ENCODE peak calls at places on chromosome 22, in five cellular contexts. Q, N, T, M and W are unnamed samples.

GRCh38 chr22:23888615-23889401 is 5.4 kb upstream of the MIF start:
- DNase-seq in Q (peak; percentile 19), T (no peak), M (no peak), N (no peak), W (peak; percentile 52)

GRCh38 chr22:24516301-24516737 is 21.2 kb downstream of the UPB1 start:
- DNase-seq in N (no peak), Q (no peak), M (no peak), T (no peak), W (peak; percentile 62)

GRCh38 chr22:17230239-17230638 is 11.0 kb upstream of the ADA2 start:
- DNase-seq in Q (no peak), N (no peak), M (no peak), T (no peak), W (no peak)

GRCh38 chr22:30809086-30809485 is 114.4 kb downstream of the OSBP2 start:
- DNase-seq in T (no peak), N (no peak), Q (no peak), M (no peak), W (no peak)

GRCh38 chr22:21778705-21779363 is 43.2 kb upstream of the YPEL1 start:
- DNase-seq in N (no peak), T (no peak), M (no peak), Q (peak; percentile 84), W (no peak)

GRCh38 chr22:29043906-29044575 is 17.6 kb downstream of the C22orf31 start:
- DNase-seq in T (no peak), Q (no peak), N (no peak), M (no peak), W (no peak)

GRCh38 chr22:20787223-20787622 is 13.3 kb downstream of the SERPIND1 start:
- DNase-seq in Q (no peak), T (no peak), N (no peak), M (no peak), W (no peak)

GRCh38 chr22:30422481-30423295 is 2.9 kb upstream of the MTFP1 start:
- DNase-seq in N (peak; percentile 89), Q (peak; percentile 34), M (no peak), T (peak; percentile 60), W (peak; percentile 81)

GRCh38 chr22:21972293-21972779 is 10.3 kb downstream of the TOP3B start:
- DNase-seq in M (no peak), T (no peak), Q (peak; percentile 100), N (no peak), W (peak; percentile 22)

GRCh38 chr22:23230348-23231068 is 50.2 kb downstream of the BCR start:
- DNase-seq in T (peak; percentile 41), N (no peak), M (no peak), Q (peak; percentile 59), W (no peak)

GRCh38 chr22:22753526-22754267 is 109.3 kb downstream of the GGTLC2 start:
- DNase-seq in T (no peak), Q (peak; percentile 100), M (no peak), N (peak; percentile 47), W (peak; percentile 47)

GRCh38 chr22:35275580-35275979 is 18.3 kb downstream of the HMGXB4 start:
- DNase-seq in M (no peak), Q (no peak), T (no peak), N (no peak), W (no peak)

GRCh38 chr22:19737846-19738663 is 14.7 kb downstream of the GP1BB start:
- DNase-seq in N (no peak), M (no peak), Q (no peak), T (no peak), W (no peak)

GRCh38 chr22:25048659-25049657 is 96.4 kb downstream of the KIAA1671 start:
- DNase-seq in M (no peak), N (peak; percentile 46), Q (peak; percentile 68), T (no peak), W (peak; percentile 62)

GRCh38 chr22:17396531-17396930 is 27.3 kb downstream of the CECR2 start:
- DNase-seq in T (no peak), M (no peak), N (no peak), Q (no peak), W (no peak)

GRCh38 chr22:47287516-47287915 is 525.1 kb downstream of the TBC1D22A start:
- DNase-seq in M (no peak), N (no peak), T (no peak), Q (no peak), W (no peak)

GRCh38 chr22:26339755-26340154 is 89.3 kb upstream of the ASPHD2 start:
- DNase-seq in N (no peak), Q (no peak), T (no peak), M (no peak), W (no peak)

GRCh38 chr22:24107668-24108067 is 73.6 kb upstream of the SUSD2 start:
- DNase-seq in N (no peak), M (no peak), Q (no peak), T (no peak), W (no peak)

GRCh38 chr22:30880181-30880601 is 88.4 kb downstream of the MORC2 start:
- DNase-seq in Q (no peak), M (no peak), T (no peak), N (no peak), W (no peak)

GRCh38 chr22:22816766-22817410 is 70.7 kb upstream of the IGLL5 start:
- DNase-seq in M (no peak), Q (no peak), T (no peak), N (no peak), W (no peak)

GRCh38 chr22:29873943-29874342 is 9.0 kb upstream of the MTMR3 start:
- DNase-seq in T (no peak), N (no peak), M (no peak), Q (no peak), W (no peak)

GRCh38 chr22:34669001-34669400 is 397.0 kb upstream of the ISX start:
- DNase-seq in T (no peak), Q (no peak), M (no peak), N (no peak), W (no peak)

GRCh38 chr22:30902496-30903357 is 65.8 kb downstream of the MORC2 start:
- DNase-seq in Q (peak; percentile 1), M (peak; percentile 40), N (no peak), T (no peak), W (no peak)

GRCh38 chr22:46082633-46083032 is 67.7 kb upstream of the PPARA start:
- DNase-seq in Q (no peak), T (no peak), M (no peak), N (no peak), W (no peak)

GRCh38 chr22:10741210-10741609 is 4786.8 kb upstream of the OR11H1 start:
- DNase-seq in Q (no peak), N (no peak), M (no peak), T (no peak), W (no peak)

GRCh38 chr22:19038728-19039447 is 83.3 kb downstream of the DGCR2 start:
- DNase-seq in N (no peak), M (no peak), Q (no peak), T (no peak), W (no peak)

GRCh38 chr22:18035740-18036139 is 11.4 kb upstream of the MICAL3 start:
- DNase-seq in N (peak; percentile 35), M (no peak), T (no peak), Q (no peak), W (peak; percentile 82)

GRCh38 chr22:22666307-22667091 is 22.1 kb downstream of the GGTLC2 start:
- DNase-seq in Q (peak; percentile 82), T (no peak), M (no peak), N (no peak), W (peak; percentile 11)

GRCh38 chr22:23179381-23180294 is 671 bp upstream of the BCR start:
- DNase-seq in T (no peak), M (no peak), Q (no peak), N (no peak), W (no peak)

GRCh38 chr22:20133930-20134549 is 2.4 kb downstream of the ZDHHC8 start:
- DNase-seq in N (no peak), T (no peak), M (no peak), Q (no peak), W (no peak)

GRCh38 chr22:35785181-35785923 is 67.7 kb downstream of the APOL5 start:
- DNase-seq in T (no peak), M (no peak), Q (no peak), N (no peak), W (no peak)

GRCh38 chr22:37163618-37164534 is 14.2 kb upstream of the IL2RB start:
- DNase-seq in Q (no peak), T (no peak), M (peak; percentile 90), N (no peak), W (no peak)
- TF ChIP-seq RAD21 in Q (no peak), T (no peak), M (peak; percentile 20), N (no peak), W (no peak)

GRCh38 chr22:50083462-50084081 is 1.7 kb downstream of the MLC1 start:
- DNase-seq in T (no peak), Q (no peak), N (no peak), M (no peak), W (no peak)

GRCh38 chr22:50086526-50086925 is 1.3 kb upstream of the MLC1 start:
- DNase-seq in Q (no peak), T (no peak), N (no peak), M (no peak), W (no peak)

GRCh38 chr22:50084570-50084969 is 656 bp downstream of the MLC1 start:
- DNase-seq in Q (no peak), T (no peak), M (no peak), N (no peak), W (no peak)

GRCh38 chr22:50084085-50084484 is 1.1 kb downstream of the MLC1 start:
- DNase-seq in N (no peak), M (no peak), T (no peak), Q (no peak), W (no peak)

GRCh38 chr22:50085211-50085999 is at the start of gene MLC1:
- DNase-seq in Q (peak; percentile 36), N (no peak), M (no peak), T (no peak), W (no peak)
- TF ChIP-seq SIN3A in Q (no peak), N (no peak), M (no peak), T (no peak), W (no peak)

GRCh38 chr22:48953103-48953720 is 874.5 kb downstream of the BRD1 start:
- DNase-seq in T (no peak), Q (no peak), N (no peak), M (no peak), W (no peak)
- TF ChIP-seq RAD21 in T (no peak), Q (no peak), N (no peak), M (no peak), W (no peak)

GRCh38 chr22:27782065-27782464 is 19.5 kb downstream of the MN1 start:
- DNase-seq in N (no peak), Q (no peak), T (no peak), M (no peak), W (no peak)
- TF ChIP-seq SIN3A in N (no peak), Q (no peak), T (no peak), M (no peak), W (no peak)

GRCh38 chr22:44107341-44107740 is 73.4 kb upstream of the PARVG start:
- DNase-seq in Q (no peak), T (peak; percentile 46), M (no peak), N (no peak), W (no peak)
- TF ChIP-seq RAD21 in Q (no peak), T (no peak), M (no peak), N (no peak), W (no peak)